ENCODE peak calls at places on chromosomes 16 and 17, in five cellular contexts. Z, V, X, S and D are unnamed samples.

GRCh38 chr17:59756236-59756818 is 48.9 kb downstream of the VMP1 start:
- DNase-seq in X (no peak), S (no peak), Z (peak; percentile 92), V (no peak), D (no peak)

GRCh38 chr17:17146791-17147406 is 59.2 kb downstream of the PLD6 start:
- DNase-seq in S (peak; percentile 41), X (no peak), V (no peak), Z (no peak), D (no peak)

GRCh38 chr17:78862073-78863023 is 21.7 kb upstream of the USP36 start:
- DNase-seq in S (no peak), Z (peak; percentile 90), V (peak; percentile 75), X (peak; percentile 93), D (peak; percentile 93)

GRCh38 chr16:75648265-75649076 is 898 bp downstream of the TERF2IP start:
- DNase-seq in X (peak; percentile 53), S (peak; percentile 85), V (peak; percentile 81), Z (peak; percentile 72), D (peak; percentile 93)

GRCh38 chr16:35234679-35235078 is 1775.3 kb downstream of the TP53TG3F start:
- DNase-seq in Z (no peak), S (no peak), V (no peak), X (no peak), D (no peak)

GRCh38 chr17:78272181-78272913 is 40.9 kb downstream of the TMEM235 start:
- DNase-seq in S (no peak), X (no peak), Z (peak; percentile 99), V (peak; percentile 80), D (peak; percentile 76)

GRCh38 chr17:29154516-29155234 is 25.5 kb downstream of the MYO18A start:
- DNase-seq in S (peak; percentile 31), X (no peak), V (no peak), Z (no peak), D (no peak)

GRCh38 chr16:68144008-68144407 is 58.8 kb downstream of the NFATC3 start:
- DNase-seq in S (no peak), X (no peak), Z (no peak), V (no peak), D (no peak)

GRCh38 chr17:16929281-16929680 is 42.6 kb downstream of the TNFRSF13B start:
- DNase-seq in X (no peak), V (no peak), Z (no peak), S (no peak), D (peak; percentile 32)

DNA sequence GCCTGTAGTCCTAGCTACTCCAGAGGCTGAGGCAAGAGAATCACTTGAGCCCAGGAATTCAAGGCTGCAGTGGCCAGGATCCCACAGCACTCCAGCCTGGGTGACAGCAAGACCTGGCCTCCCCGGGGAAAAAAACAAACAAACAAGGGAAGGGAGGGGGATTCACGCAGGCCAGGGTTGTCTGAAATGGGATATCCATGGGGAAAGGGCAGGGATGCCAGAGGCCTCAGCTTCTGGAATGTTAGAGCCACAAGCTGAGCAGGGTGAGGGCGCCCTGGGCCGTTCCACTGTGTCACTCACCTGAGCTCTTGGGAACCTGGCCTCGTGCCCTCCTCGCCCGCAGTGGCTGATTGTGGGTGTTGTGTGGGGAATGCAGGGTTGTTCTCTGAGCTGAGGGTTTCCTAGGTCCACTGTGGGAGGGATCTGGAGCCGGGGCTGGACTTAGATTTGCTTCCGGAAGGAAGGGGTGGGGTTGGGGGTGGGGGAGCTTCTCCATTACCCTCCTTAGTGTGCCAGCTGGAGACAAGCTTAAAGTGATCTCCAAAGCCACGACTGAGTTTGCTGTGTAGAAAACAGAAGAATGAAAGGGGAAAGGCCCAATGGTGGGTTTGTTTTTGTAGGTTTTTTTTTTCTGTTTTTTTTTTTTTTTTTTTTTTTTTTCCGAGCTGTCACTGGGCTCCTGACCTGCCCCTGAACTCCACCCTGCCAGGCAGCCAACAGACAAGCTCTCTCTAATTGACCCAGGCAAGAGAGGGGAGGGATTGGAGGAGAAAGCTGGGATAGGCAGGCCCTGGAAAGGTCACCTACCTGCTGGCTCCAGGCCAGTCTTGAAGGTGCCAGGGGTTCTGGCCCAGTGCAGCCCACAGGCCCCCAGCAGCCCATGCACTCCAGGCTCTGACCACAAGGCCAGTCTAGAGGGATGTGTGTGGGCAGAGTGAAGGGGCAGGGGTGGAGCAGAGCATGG is at the start of gene SULT1A1:
- DNase-seq in S (no peak), Z (no peak), V (peak; percentile 86), X (no peak), D (no peak)
- H3K27ac ChIP-seq in S (no peak within 1 kb of the TSS), Z (no peak within 1 kb of the TSS), V (peak within 1 kb of the TSS; percentile 87), X (no peak within 1 kb of the TSS), D (no peak within 1 kb of the TSS)

GRCh38 chr17:44317545-44317944 is 7.1 kb downstream of the SLC25A39 start:
- DNase-seq in Z (no peak), X (no peak), S (no peak), V (no peak), D (no peak)

GRCh38 chr17:44314524-44314868 is 6.1 kb downstream of the RUNDC3A start:
- DNase-seq in S (no peak), V (no peak), X (no peak), Z (no peak), D (no peak)

GRCh38 chr17:44314031-44314430 is 5.6 kb downstream of the RUNDC3A start:
- DNase-seq in V (no peak), S (no peak), X (no peak), Z (no peak), D (no peak)

GRCh38 chr17:44314869-44315661 is 6.7 kb downstream of the RUNDC3A start:
- DNase-seq in X (no peak), V (no peak), S (peak; percentile 60), Z (peak; percentile 35), D (no peak)

DNA sequence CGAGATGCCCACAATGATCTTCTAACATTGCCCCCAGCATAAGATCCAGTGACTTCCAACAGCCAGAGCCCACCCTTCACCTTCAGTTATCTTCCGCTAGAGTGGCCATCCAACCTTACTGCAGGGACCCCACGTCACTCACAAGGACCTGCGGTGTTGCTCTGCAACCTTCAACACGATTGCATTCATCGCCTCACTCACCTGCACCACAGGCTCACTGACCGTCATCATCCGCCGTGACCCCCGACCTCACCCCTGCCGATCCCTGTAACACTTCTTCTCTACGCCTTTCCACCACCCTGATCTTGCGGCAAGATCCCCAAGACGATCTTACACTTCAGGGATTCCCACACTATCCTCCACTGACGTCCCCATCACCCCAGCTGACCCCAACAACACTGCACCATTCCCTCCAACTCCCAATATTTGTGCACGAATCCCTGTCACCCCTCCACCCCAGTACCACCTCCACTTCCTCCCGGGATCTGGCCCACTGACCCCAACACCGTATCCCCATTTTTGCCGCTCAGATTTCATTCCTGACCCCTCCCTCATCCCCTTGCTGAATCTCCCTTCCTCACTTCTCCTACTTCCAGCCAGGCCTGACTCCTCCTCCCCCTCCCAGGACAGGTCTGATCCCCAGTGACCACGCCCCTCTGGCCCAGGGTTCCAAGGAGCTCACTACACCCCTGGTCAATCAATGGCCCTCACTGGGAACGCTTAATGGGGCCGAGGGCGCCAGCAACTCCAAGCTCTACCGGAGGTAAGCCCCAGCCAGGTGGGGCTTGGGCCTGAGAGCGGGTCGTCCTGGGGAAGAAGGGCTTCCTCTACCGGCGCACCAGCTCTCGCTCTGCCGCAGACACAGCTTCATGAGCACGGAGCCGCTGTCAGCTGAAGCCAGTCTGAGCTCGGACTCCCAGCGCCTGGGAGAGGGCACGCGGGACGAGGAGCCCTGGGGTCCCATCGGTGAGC is 7.6 kb downstream of the RUNDC3A start:
- DNase-seq in S (no peak), X (no peak), Z (no peak), V (no peak), D (no peak)
- H3K27ac ChIP-seq in S (no peak overlapping the region), X (no peak overlapping the region), Z (no peak overlapping the region), V (no peak overlapping the region), D (no peak overlapping the region)

GRCh38 chr16:87474017-87474416 is 18.8 kb downstream of the ZCCHC14 start:
- DNase-seq in V (no peak), Z (no peak), S (no peak), X (no peak), D (no peak)

GRCh38 chr16:87472935-87473334 is 19.9 kb downstream of the ZCCHC14 start:
- DNase-seq in X (no peak), V (no peak), S (no peak), Z (no peak), D (no peak)

GRCh38 chr16:87471278-87472141 is 21.3 kb downstream of the ZCCHC14 start:
- DNase-seq in Z (no peak), X (no peak), V (no peak), S (no peak), D (no peak)

GRCh38 chr16:87472142-87472778 is 20.6 kb downstream of the ZCCHC14 start:
- DNase-seq in S (no peak), X (no peak), Z (no peak), V (no peak), D (no peak)

GRCh38 chr16:87474566-87474996 is 18.2 kb downstream of the ZCCHC14 start:
- DNase-seq in X (no peak), V (no peak), S (no peak), Z (no peak), D (no peak)
- H3K27ac ChIP-seq in X (no peak overlapping the region), V (no peak overlapping the region), S (no peak overlapping the region), Z (no peak overlapping the region), D (no peak overlapping the region)

DNA sequence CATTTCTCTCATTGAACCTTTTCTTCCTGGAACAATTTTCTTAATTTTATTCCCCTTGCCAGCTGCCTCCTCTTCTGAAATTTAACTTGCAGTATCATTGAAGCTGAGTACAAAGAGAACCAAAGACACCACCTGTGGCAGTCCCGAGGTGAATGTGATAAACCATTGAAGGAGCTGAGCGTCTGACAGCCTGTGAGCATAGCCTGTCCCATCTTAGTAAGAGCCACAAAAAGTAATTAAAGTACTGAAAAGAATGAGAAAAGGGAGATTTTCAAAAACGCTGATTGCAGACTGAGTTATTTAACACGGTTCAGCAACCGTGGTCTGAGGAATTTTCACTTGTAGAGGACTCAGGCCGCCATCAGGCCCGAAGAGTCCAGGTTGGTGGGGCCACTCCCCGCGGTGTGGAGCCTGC is 27.2 kb upstream of the ST6GALNAC1 start:
- DNase-seq in V (no peak), Z (peak; percentile 28), X (no peak), S (no peak), D (no peak)
- H3K27ac ChIP-seq in V (peak overlapping the region; percentile 87), Z (no peak overlapping the region), X (no peak overlapping the region), S (no peak overlapping the region), D (peak overlapping the region; percentile 90)

GRCh38 chr17:43482103-43483012 is 1.4 kb upstream of the DHX8 start:
- DNase-seq in S (no peak), Z (no peak), V (no peak), X (no peak), D (no peak)
- H3K27ac ChIP-seq in S (no peak overlapping the region), Z (no peak overlapping the region), V (no peak overlapping the region), X (no peak overlapping the region), D (no peak overlapping the region)

DNA sequence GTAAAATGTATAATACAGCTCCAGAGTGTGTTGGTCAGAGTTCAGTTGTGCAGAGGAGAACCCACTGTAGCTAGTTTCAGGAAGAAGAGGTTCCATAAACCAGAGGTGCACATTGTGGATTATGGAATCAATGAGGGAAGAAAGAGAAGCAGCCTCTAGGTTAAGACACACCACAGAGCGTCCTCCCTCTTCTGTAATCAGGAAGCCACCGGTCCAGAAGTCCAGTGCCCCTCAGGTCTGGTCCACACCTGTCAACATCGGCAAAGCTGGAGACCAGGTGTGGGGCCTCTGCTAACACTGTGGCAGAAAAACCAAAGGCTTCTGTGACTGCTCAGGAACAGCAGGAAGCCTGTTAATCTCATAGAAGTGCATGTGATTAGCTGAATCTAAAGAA is 23.4 kb downstream of the LIMD2 start:
- DNase-seq in X (no peak), V (no peak), Z (no peak), S (no peak), D (no peak)
- H3K27ac ChIP-seq in X (peak overlapping the region; percentile 86), V (peak overlapping the region; percentile 32), Z (no peak overlapping the region), S (no peak overlapping the region), D (no peak overlapping the region)